ENCODE peak calls at places on chromosomes 3 and 15, in four cellular contexts. X, V, J and E are unnamed samples.
A peak's percentile ranks its signal among the peaks of the same experiment; 100 is the strongest.

GRCh38 chr3:118187221-118187620 is 847.4 kb downstream of the IGSF11 start:
- DNase-seq in X (no peak), V (no peak), J (peak; percentile 50), E (no peak)

GRCh38 chr15:78949461-78949860 is 4.6 kb upstream of the CTSH start:
- DNase-seq in X (no peak), V (no peak), J (peak; percentile 64), E (no peak)

GRCh38 chr3:6264036-6264435 is 596.9 kb upstream of the GRM7 start:
- DNase-seq in X (no peak), V (no peak), J (no peak), E (no peak)

GRCh38 chr15:40266828-40267304 is 16.0 kb downstream of the ANKRD63 start:
- DNase-seq in X (peak; percentile 96), V (no peak), J (peak; percentile 98), E (peak; percentile 53)

GRCh38 chr3:181549266-181549665 is 162.5 kb upstream of the SOX2 start:
- DNase-seq in X (peak; percentile 87), V (no peak), J (no peak), E (no peak)

GRCh38 chr15:88465633-88466219 is 1.5 kb downstream of the MRPL46 start:
- DNase-seq in X (peak; percentile 29), V (no peak), J (peak; percentile 73), E (no peak)

GRCh38 chr3:133475245-133476010 is 75.6 kb downstream of the BFSP2 start:
- DNase-seq in X (no peak), V (no peak), J (no peak), E (no peak)

GRCh38 chr3:33886015-33886414 is 87.6 kb downstream of the PDCD6IP start:
- DNase-seq in X (peak; percentile 65), V (no peak), J (no peak), E (no peak)

GRCh38 chr3:99866167-99866810 is 48.6 kb downstream of the CMSS1 start:
- DNase-seq in X (peak; percentile 91), V (no peak), J (peak; percentile 43), E (no peak)

GRCh38 chr15:33068531-33068990 is 126.0 kb downstream of the FMN1 start:
- DNase-seq in X (peak; percentile 42), V (no peak), J (peak; percentile 97), E (no peak)

GRCh38 chr15:62209821-62210220 is 44.7 kb upstream of the C2CD4B start:
- DNase-seq in X (no peak), V (no peak), J (no peak), E (no peak)

GRCh38 chr3:110568246-110568645 is 503.4 kb upstream of the NECTIN3 start:
- DNase-seq in X (peak; percentile 93), V (no peak), J (peak; percentile 91), E (no peak)

GRCh38 chr15:33581032-33581431 is 270.3 kb downstream of the RYR3 start:
- DNase-seq in X (peak; percentile 85), V (peak; percentile 7), J (peak; percentile 34), E (no peak)

GRCh38 chr3:141710888-141711616 is 27.0 kb upstream of the RNF7 start:
- DNase-seq in X (peak; percentile 93), V (no peak), J (peak; percentile 58), E (no peak)

GRCh38 chr3:133574260-133574881 is 885 bp downstream of the CDV3 start:
- DNase-seq in X (peak; percentile 77), V (peak; percentile 87), J (peak; percentile 26), E (peak; percentile 78)

GRCh38 chr15:90213818-90214204 is 12.7 kb downstream of the SEMA4B start:
- DNase-seq in X (no peak), V (peak; percentile 26), J (no peak), E (no peak)

GRCh38 chr3:73999501-73999900 is 374.8 kb upstream of the PDZRN3 start:
- DNase-seq in X (peak; percentile 2), V (no peak), J (no peak), E (no peak)

GRCh38 chr3:14286887-14287496 is 108.4 kb downstream of the LSM3 start:
- DNase-seq in X (no peak), V (no peak), J (no peak), E (no peak)

GRCh38 chr3:119018690-119019463 is 15.8 kb downstream of the IGSF11 start:
- DNase-seq in X (no peak), V (no peak), J (no peak), E (no peak)

GRCh38 chr3:71245971-71246860 is 337.3 kb downstream of the FOXP1 start:
- DNase-seq in X (no peak), V (peak; percentile 82), J (no peak), E (peak; percentile 21)

GRCh38 chr3:69200384-69201068 is 78.1 kb upstream of the LMOD3 start:
- DNase-seq in X (peak; percentile 65), V (peak; percentile 84), J (peak; percentile 83), E (no peak)

GRCh38 chr3:69199942-69200341 is 77.5 kb upstream of the LMOD3 start:
- DNase-seq in X (no peak), V (no peak), J (no peak), E (no peak)

GRCh38 chr3:69196876-69197275 is 74.5 kb upstream of the LMOD3 start:
- DNase-seq in X (no peak), V (no peak), J (no peak), E (no peak)

GRCh38 chr3:69197455-69197854 is 75.1 kb upstream of the LMOD3 start:
- DNase-seq in X (no peak), V (no peak), J (no peak), E (no peak)

GRCh38 chr3:69197922-69198540 is 75.6 kb upstream of the LMOD3 start:
- DNase-seq in X (no peak), V (no peak), J (no peak), E (no peak)
- TF ChIP-seq CTCF in X (no peak), V (no peak), J (no peak), E (no peak)

GRCh38 chr3:156820687-156821070 is 5.5 kb upstream of the LEKR1 start:
- DNase-seq in X (peak; percentile 42), V (no peak), J (no peak), E (no peak)

GRCh38 chr3:156826896-156827882 is 1.0 kb downstream of the LEKR1 start:
- DNase-seq in X (no peak), V (peak; percentile 10), J (no peak), E (no peak)

GRCh38 chr3:156826144-156826895 is at the start of gene LEKR1:
- DNase-seq in X (peak; percentile 95), V (peak; percentile 78), J (peak; percentile 94), E (peak; percentile 76)

GRCh38 chr3:156831006-156831405 is 4.9 kb downstream of the LEKR1 start:
- DNase-seq in X (no peak), V (no peak), J (no peak), E (no peak)

DNA sequence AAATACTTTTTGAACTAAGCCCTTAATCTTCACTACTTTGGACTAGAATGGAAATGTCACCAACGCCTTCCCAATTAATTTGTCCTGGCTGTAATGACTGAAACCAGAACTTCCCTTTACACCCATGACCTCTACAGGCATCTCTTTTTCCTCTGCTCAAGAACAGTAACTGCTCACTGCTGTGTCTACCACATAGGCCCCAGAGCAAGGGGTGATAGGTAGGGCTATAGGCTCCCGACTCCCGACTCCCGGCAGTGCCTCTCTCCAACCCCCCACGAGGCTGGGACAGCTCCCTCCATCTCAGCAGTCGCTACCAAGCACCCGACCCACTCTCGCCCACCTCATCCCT is 384 bp upstream of the LEKR1 start:
- DNase-seq in X (no peak), V (no peak), J (no peak), E (no peak)
- H3K4me3 ChIP-seq in X (peak overlapping the region; percentile 37), V (peak overlapping the region; percentile 25), J (peak overlapping the region; percentile 64), E (peak overlapping the region; percentile 70)

GRCh38 chr3:177521305-177521704 is 324.0 kb upstream of the TBL1XR1 start:
- DNase-seq in X (no peak), V (no peak), J (peak; percentile 92), E (no peak)
- TF ChIP-seq CTCF in X (no peak), V (no peak), J (peak; percentile 78), E (peak; percentile 3)

GRCh38 chr3:37625051-37625450 is 236.6 kb upstream of the CTDSPL start:
- DNase-seq in X (no peak), V (no peak), J (no peak), E (peak; percentile 12)
- H3K4me3 ChIP-seq in X (no peak overlapping the region), V (no peak overlapping the region), J (no peak overlapping the region), E (no peak overlapping the region)